ENCODE peak calls at places on chromosome X, in eight cellular contexts. One of them, this sample, is unnamed. For H3K27me3, the result is how much of the 10 kb centered on the place peaks cover.

GRCh38 chrX:78595901-78596502 is 63.1 kb downstream of the RTL3 start:
- DNase-seq in ovary: peak
- DNase-seq in endothelial cell of umbilical vein: peak
- DNase-seq in dorsolateral prefrontal cortex: no peak
- DNase-seq in HepG2: no peak
- DNase-seq in brain microvascular endothelial cell: no peak
- DNase-seq in H1: peak
- DNase-seq in stomach: no peak
- DNase-seq in this sample: no peak

GRCh38 chrX:7120578-7121219 is 26.8 kb upstream of the STS start:
- DNase-seq in ovary: no peak
- DNase-seq in endothelial cell of umbilical vein: peak
- DNase-seq in dorsolateral prefrontal cortex: no peak
- DNase-seq in HepG2: peak
- DNase-seq in brain microvascular endothelial cell: no peak
- DNase-seq in H1: no peak
- DNase-seq in stomach: no peak
- DNase-seq in this sample: no peak

GRCh38 chrX:115138040-115138439 is 51.2 kb upstream of the RBMXL3 start:
- DNase-seq in ovary: no peak
- DNase-seq in endothelial cell of umbilical vein: no peak
- DNase-seq in dorsolateral prefrontal cortex: no peak
- DNase-seq in HepG2: no peak
- DNase-seq in brain microvascular endothelial cell: no peak
- DNase-seq in H1: no peak
- DNase-seq in stomach: no peak
- DNase-seq in this sample: no peak

GRCh38 chrX:110022555-110023448 is 19.9 kb downstream of the TMEM164 start:
- DNase-seq in ovary: no peak
- DNase-seq in endothelial cell of umbilical vein: no peak
- DNase-seq in dorsolateral prefrontal cortex: no peak
- DNase-seq in HepG2: no peak
- DNase-seq in brain microvascular endothelial cell: no peak
- DNase-seq in H1: no peak
- DNase-seq in stomach: no peak
- DNase-seq in this sample: no peak

GRCh38 chrX:22534643-22535042 is 261.9 kb downstream of the CBLL2 start:
- DNase-seq in ovary: no peak
- DNase-seq in endothelial cell of umbilical vein: peak
- DNase-seq in dorsolateral prefrontal cortex: no peak
- DNase-seq in HepG2: no peak
- DNase-seq in brain microvascular endothelial cell: peak
- DNase-seq in H1: no peak
- DNase-seq in stomach: no peak
- DNase-seq in this sample: peak

GRCh38 chrX:23493941-23494374 is 159.3 kb downstream of the PTCHD1 start:
- DNase-seq in ovary: no peak
- DNase-seq in endothelial cell of umbilical vein: peak
- DNase-seq in dorsolateral prefrontal cortex: no peak
- DNase-seq in HepG2: no peak
- DNase-seq in brain microvascular endothelial cell: peak
- DNase-seq in H1: no peak
- DNase-seq in stomach: peak
- DNase-seq in this sample: no peak

GRCh38 chrX:134418317-134419113 is 41.5 kb upstream of the HPRT1 start:
- DNase-seq in ovary: peak
- DNase-seq in endothelial cell of umbilical vein: no peak
- DNase-seq in dorsolateral prefrontal cortex: no peak
- DNase-seq in HepG2: peak
- DNase-seq in brain microvascular endothelial cell: no peak
- DNase-seq in H1: no peak
- DNase-seq in stomach: no peak
- DNase-seq in this sample: no peak

GRCh38 chrX:9510980-9511379 is 46.1 kb downstream of the TBL1X start:
- DNase-seq in ovary: no peak
- DNase-seq in endothelial cell of umbilical vein: no peak
- DNase-seq in dorsolateral prefrontal cortex: no peak
- DNase-seq in HepG2: no peak
- DNase-seq in brain microvascular endothelial cell: no peak
- DNase-seq in H1: no peak
- DNase-seq in stomach: no peak
- DNase-seq in this sample: no peak

GRCh38 chrX:48475295-48475694 is 704 bp upstream of the FTSJ1 start:
- DNase-seq in ovary: no peak
- DNase-seq in endothelial cell of umbilical vein: no peak
- DNase-seq in dorsolateral prefrontal cortex: no peak
- DNase-seq in HepG2: peak
- DNase-seq in brain microvascular endothelial cell: no peak
- DNase-seq in H1: no peak
- DNase-seq in stomach: no peak
- DNase-seq in this sample: no peak

GRCh38 chrX:131747173-131747572 is 203.3 kb downstream of the OR13H1 start:
- DNase-seq in ovary: peak
- DNase-seq in endothelial cell of umbilical vein: no peak
- DNase-seq in dorsolateral prefrontal cortex: peak
- DNase-seq in HepG2: no peak
- DNase-seq in brain microvascular endothelial cell: peak
- DNase-seq in H1: no peak
- DNase-seq in stomach: peak
- DNase-seq in this sample: no peak

GRCh38 chrX:110132450-110133114 is 129.7 kb downstream of the TMEM164 start:
- DNase-seq in ovary: no peak
- DNase-seq in endothelial cell of umbilical vein: no peak
- DNase-seq in dorsolateral prefrontal cortex: no peak
- DNase-seq in HepG2: no peak
- DNase-seq in brain microvascular endothelial cell: no peak
- DNase-seq in H1: no peak
- DNase-seq in stomach: no peak
- DNase-seq in this sample: no peak

GRCh38 chrX:57977992-57978391 is 67.7 kb upstream of the ZXDA start:
- DNase-seq in ovary: no peak
- DNase-seq in endothelial cell of umbilical vein: no peak
- DNase-seq in dorsolateral prefrontal cortex: no peak
- DNase-seq in HepG2: peak
- DNase-seq in brain microvascular endothelial cell: no peak
- DNase-seq in H1: no peak
- DNase-seq in stomach: no peak
- DNase-seq in this sample: no peak

GRCh38 chrX:44162964-44163475 is 180.5 kb downstream of the EFHC2 start:
- DNase-seq in ovary: no peak
- DNase-seq in endothelial cell of umbilical vein: no peak
- DNase-seq in dorsolateral prefrontal cortex: no peak
- DNase-seq in HepG2: no peak
- DNase-seq in brain microvascular endothelial cell: no peak
- DNase-seq in H1: no peak
- DNase-seq in stomach: no peak
- DNase-seq in this sample: no peak

GRCh38 chrX:154056739-154057367 is 37.2 kb upstream of the IRAK1 start:
- DNase-seq in ovary: no peak
- DNase-seq in endothelial cell of umbilical vein: peak
- DNase-seq in dorsolateral prefrontal cortex: no peak
- DNase-seq in HepG2: peak
- DNase-seq in brain microvascular endothelial cell: no peak
- DNase-seq in H1: no peak
- DNase-seq in stomach: no peak
- DNase-seq in this sample: no peak

GRCh38 chrX:48971325-48972213 is at the start of gene KCND1:
- DNase-seq in ovary: no peak
- DNase-seq in endothelial cell of umbilical vein: peak
- DNase-seq in dorsolateral prefrontal cortex: peak
- DNase-seq in HepG2: no peak
- DNase-seq in brain microvascular endothelial cell: peak
- DNase-seq in H1: peak
- DNase-seq in stomach: peak
- DNase-seq in this sample: no peak

GRCh38 chrX:29155286-29155685 is 568.0 kb downstream of the IL1RAPL1 start:
- DNase-seq in ovary: no peak
- DNase-seq in endothelial cell of umbilical vein: no peak
- DNase-seq in dorsolateral prefrontal cortex: no peak
- DNase-seq in HepG2: no peak
- DNase-seq in brain microvascular endothelial cell: no peak
- DNase-seq in H1: no peak
- DNase-seq in stomach: no peak
- DNase-seq in this sample: no peak

GRCh38 chrX:33339219-33339618 is 127.9 kb upstream of the DMD start:
- DNase-seq in ovary: no peak
- DNase-seq in endothelial cell of umbilical vein: no peak
- DNase-seq in dorsolateral prefrontal cortex: no peak
- DNase-seq in HepG2: no peak
- DNase-seq in brain microvascular endothelial cell: peak
- DNase-seq in H1: no peak
- DNase-seq in stomach: no peak
- DNase-seq in this sample: no peak

GRCh38 chrX:10574663-10575062 is 45.7 kb downstream of the MID1 start:
- DNase-seq in ovary: no peak
- DNase-seq in endothelial cell of umbilical vein: peak
- DNase-seq in dorsolateral prefrontal cortex: no peak
- DNase-seq in HepG2: no peak
- DNase-seq in brain microvascular endothelial cell: no peak
- DNase-seq in H1: no peak
- DNase-seq in stomach: no peak
- DNase-seq in this sample: no peak

DNA sequence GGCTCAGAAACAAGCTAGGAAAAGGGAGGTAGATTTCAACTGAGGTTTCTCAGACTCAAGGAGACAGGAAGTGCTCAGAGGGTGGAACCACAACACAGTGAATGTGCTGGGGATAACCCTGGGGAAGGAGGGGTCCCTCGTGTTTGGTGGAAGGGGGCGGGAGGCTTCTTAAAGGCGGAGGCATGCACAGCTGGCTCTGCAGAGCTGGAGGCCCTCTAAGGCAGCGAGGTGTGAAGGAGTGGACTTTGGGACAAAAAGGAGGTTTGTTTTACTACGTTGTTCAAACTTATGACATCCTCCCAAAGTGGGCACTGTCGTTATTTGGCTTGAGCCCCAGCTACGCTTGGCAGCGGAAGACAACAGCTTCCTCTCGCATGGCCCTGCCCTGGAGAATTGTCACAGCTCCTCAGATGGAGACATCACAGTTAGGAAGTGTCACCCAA is 21.7 kb upstream of the MTM1 start:
- DNase-seq in ovary: peak
- DNase-seq in endothelial cell of umbilical vein: no peak
- DNase-seq in dorsolateral prefrontal cortex: no peak
- DNase-seq in HepG2: no peak
- DNase-seq in brain microvascular endothelial cell: no peak
- DNase-seq in H1: no peak
- DNase-seq in stomach: no peak
- DNase-seq in this sample: no peak
- H3K4me3 ChIP-seq in ovary: no peak
- H3K4me3 ChIP-seq in endothelial cell of umbilical vein: no peak
- H3K4me3 ChIP-seq in dorsolateral prefrontal cortex: no peak
- H3K4me3 ChIP-seq in HepG2: peak
- H3K4me3 ChIP-seq in brain microvascular endothelial cell: no peak
- H3K4me3 ChIP-seq in H1: no peak
- H3K4me3 ChIP-seq in stomach: no peak
- H3K4me3 ChIP-seq in this sample: no peak

GRCh38 chrX:136032370-136032769 is 47.1 kb downstream of the SLC9A6 start:
- DNase-seq in ovary: no peak
- DNase-seq in endothelial cell of umbilical vein: no peak
- DNase-seq in dorsolateral prefrontal cortex: no peak
- DNase-seq in HepG2: no peak
- DNase-seq in brain microvascular endothelial cell: no peak
- DNase-seq in H1: no peak
- DNase-seq in stomach: no peak
- DNase-seq in this sample: no peak
- H3K27me3 ChIP-seq in ovary: under half
- H3K27me3 ChIP-seq in endothelial cell of umbilical vein: under half
- H3K27me3 ChIP-seq in dorsolateral prefrontal cortex: under half
- H3K27me3 ChIP-seq in HepG2: under half
- H3K27me3 ChIP-seq in brain microvascular endothelial cell: under half
- H3K27me3 ChIP-seq in H1: under half
- H3K27me3 ChIP-seq in stomach: under half
- H3K27me3 ChIP-seq in this sample: under half

DNA sequence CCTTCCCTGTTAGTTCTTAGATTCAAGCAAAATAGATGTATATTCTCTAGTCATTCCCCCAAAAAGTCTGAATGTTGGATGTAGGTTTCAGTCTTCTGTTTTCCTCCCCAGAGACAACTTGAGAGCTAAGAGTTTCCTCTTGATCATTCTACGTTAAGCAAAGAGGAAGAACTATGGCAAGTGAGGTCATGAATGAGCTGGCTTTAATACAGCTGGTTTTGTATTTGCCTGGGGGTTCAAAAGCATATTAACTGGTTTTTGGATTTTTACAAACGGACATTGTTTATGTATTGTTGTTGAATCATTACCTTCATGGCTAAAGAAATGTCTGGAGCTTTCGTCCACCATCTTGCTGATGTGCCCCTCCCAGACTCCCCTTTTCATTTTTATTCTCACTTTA is 916.7 kb upstream of the POU3F4 start:
- DNase-seq in ovary: no peak
- DNase-seq in endothelial cell of umbilical vein: no peak
- DNase-seq in dorsolateral prefrontal cortex: no peak
- DNase-seq in HepG2: no peak
- DNase-seq in brain microvascular endothelial cell: no peak
- DNase-seq in H1: no peak
- DNase-seq in stomach: no peak
- DNase-seq in this sample: no peak
- TF ChIP-seq CTCF in ovary: no peak
- TF ChIP-seq CTCF in endothelial cell of umbilical vein: no peak
- TF ChIP-seq CTCF in dorsolateral prefrontal cortex: no peak
- TF ChIP-seq CTCF in HepG2: no peak
- TF ChIP-seq CTCF in brain microvascular endothelial cell: no peak
- TF ChIP-seq CTCF in H1: no peak
- TF ChIP-seq CTCF in stomach: no peak
- TF ChIP-seq CTCF in this sample: no peak

DNA sequence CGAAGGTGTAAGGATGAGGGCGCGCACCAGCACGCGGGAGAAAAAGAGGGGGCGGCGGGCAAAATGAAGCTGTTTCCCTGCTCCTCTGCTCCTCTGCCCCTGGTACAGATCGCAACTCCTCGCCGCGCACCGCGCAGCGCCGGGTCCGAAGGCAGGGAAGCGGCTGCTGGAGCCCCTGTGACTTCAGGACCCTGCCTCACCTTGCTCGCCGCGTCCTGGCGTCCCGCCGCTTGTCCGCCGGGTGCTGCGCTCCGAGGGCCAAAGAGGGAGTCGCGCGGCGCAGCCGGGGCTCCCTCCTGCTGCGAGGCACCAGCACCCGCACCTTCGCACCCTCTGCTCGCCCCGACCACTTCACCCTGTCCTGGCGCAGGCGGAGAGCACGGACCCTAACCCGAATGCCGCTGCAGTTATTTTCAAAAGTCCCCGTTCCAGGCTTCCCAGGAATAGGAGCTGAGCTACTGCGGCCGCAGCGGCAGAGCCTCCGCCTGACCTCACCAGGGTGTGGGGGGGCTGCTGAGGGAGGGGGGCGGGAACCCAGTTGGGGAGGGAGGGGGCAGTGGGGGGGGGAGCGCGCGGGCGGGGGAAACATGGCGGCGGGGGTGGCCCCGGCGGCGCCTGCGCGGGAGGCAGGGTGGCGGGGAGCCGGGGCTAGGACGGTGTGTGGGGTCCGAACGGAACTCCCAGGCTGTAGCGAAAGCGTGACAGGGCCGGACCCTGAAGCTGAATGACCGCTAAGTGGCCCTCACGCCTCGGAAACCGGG is at the start of gene KLHL13:
- DNase-seq in ovary: peak
- DNase-seq in endothelial cell of umbilical vein: peak
- DNase-seq in dorsolateral prefrontal cortex: peak
- DNase-seq in HepG2: no peak
- DNase-seq in brain microvascular endothelial cell: no peak
- DNase-seq in H1: peak
- DNase-seq in stomach: no peak
- DNase-seq in this sample: no peak
- H3K4me3 ChIP-seq in ovary: peak
- H3K4me3 ChIP-seq in endothelial cell of umbilical vein: peak
- H3K4me3 ChIP-seq in dorsolateral prefrontal cortex: peak
- H3K4me3 ChIP-seq in HepG2: peak
- H3K4me3 ChIP-seq in brain microvascular endothelial cell: peak
- H3K4me3 ChIP-seq in H1: peak
- H3K4me3 ChIP-seq in stomach: peak
- H3K4me3 ChIP-seq in this sample: peak